ENCODE peak calls at places on chromosomes 7 and 10, in nine cellular contexts. One of them, this sample, is unnamed.
A peak's percentile ranks its signal among the peaks of the same experiment; 100 is the strongest.

GRCh38 chr10:96695366-96695765 is 24.9 kb downstream of the PIK3AP1 start:
- DNase-seq in ACHN: no peak
- DNase-seq in occipital lobe: no peak
- DNase-seq in HTR-8/SVneo: no peak
- DNase-seq in Kasumi-1: peak; percentile 59
- DNase-seq in NCI-H1105: no peak
- DNase-seq in activated T-cell treated with anti-CD3 and anti-CD28 coated beads for 48 hours: no peak
- DNase-seq in stomach: no peak
- DNase-seq in NCI-H345: no peak
- DNase-seq in this sample: no peak

GRCh38 chr7:105261689-105262088 is 127.0 kb downstream of the SRPK2 start:
- DNase-seq in ACHN: no peak
- DNase-seq in occipital lobe: no peak
- DNase-seq in HTR-8/SVneo: peak; percentile 28
- DNase-seq in Kasumi-1: peak; percentile 73
- DNase-seq in NCI-H1105: no peak
- DNase-seq in activated T-cell treated with anti-CD3 and anti-CD28 coated beads for 48 hours: no peak
- DNase-seq in stomach: no peak
- DNase-seq in NCI-H345: no peak
- DNase-seq in this sample: no peak

GRCh38 chr7:36719233-36719632 is 5.1 kb downstream of the AOAH start:
- DNase-seq in ACHN: no peak
- DNase-seq in occipital lobe: no peak
- DNase-seq in HTR-8/SVneo: no peak
- DNase-seq in Kasumi-1: no peak
- DNase-seq in NCI-H1105: peak; percentile 11
- DNase-seq in activated T-cell treated with anti-CD3 and anti-CD28 coated beads for 48 hours: no peak
- DNase-seq in stomach: no peak
- DNase-seq in NCI-H345: no peak
- DNase-seq in this sample: no peak

GRCh38 chr10:14678637-14679036 is 96.1 kb downstream of the FAM107B start:
- DNase-seq in ACHN: no peak
- DNase-seq in occipital lobe: no peak
- DNase-seq in HTR-8/SVneo: no peak
- DNase-seq in Kasumi-1: no peak
- DNase-seq in NCI-H1105: no peak
- DNase-seq in activated T-cell treated with anti-CD3 and anti-CD28 coated beads for 48 hours: no peak
- DNase-seq in stomach: no peak
- DNase-seq in NCI-H345: no peak
- DNase-seq in this sample: no peak

GRCh38 chr7:157668221-157668883 is 331.5 kb downstream of the DNAJB6 start:
- DNase-seq in ACHN: no peak
- DNase-seq in occipital lobe: no peak
- DNase-seq in HTR-8/SVneo: no peak
- DNase-seq in Kasumi-1: peak; percentile 81
- DNase-seq in NCI-H1105: no peak
- DNase-seq in activated T-cell treated with anti-CD3 and anti-CD28 coated beads for 48 hours: no peak
- DNase-seq in stomach: no peak
- DNase-seq in NCI-H345: no peak
- DNase-seq in this sample: no peak

GRCh38 chr7:91286432-91286831 is 22.2 kb downstream of the FZD1 start:
- DNase-seq in ACHN: no peak
- DNase-seq in occipital lobe: no peak
- DNase-seq in HTR-8/SVneo: no peak
- DNase-seq in Kasumi-1: no peak
- DNase-seq in NCI-H1105: peak; percentile 90
- DNase-seq in activated T-cell treated with anti-CD3 and anti-CD28 coated beads for 48 hours: no peak
- DNase-seq in stomach: no peak
- DNase-seq in NCI-H345: peak; percentile 88
- DNase-seq in this sample: peak; percentile 30

GRCh38 chr7:134175724-134176350 is 48.7 kb downstream of the LRGUK start:
- DNase-seq in ACHN: no peak
- DNase-seq in occipital lobe: no peak
- DNase-seq in HTR-8/SVneo: no peak
- DNase-seq in Kasumi-1: no peak
- DNase-seq in NCI-H1105: no peak
- DNase-seq in activated T-cell treated with anti-CD3 and anti-CD28 coated beads for 48 hours: no peak
- DNase-seq in stomach: no peak
- DNase-seq in NCI-H345: no peak
- DNase-seq in this sample: no peak

GRCh38 chr7:93736970-93737369 is 153.6 kb downstream of the TFPI2 start:
- DNase-seq in ACHN: no peak
- DNase-seq in occipital lobe: no peak
- DNase-seq in HTR-8/SVneo: no peak
- DNase-seq in Kasumi-1: no peak
- DNase-seq in NCI-H1105: peak; percentile 42
- DNase-seq in activated T-cell treated with anti-CD3 and anti-CD28 coated beads for 48 hours: no peak
- DNase-seq in stomach: no peak
- DNase-seq in NCI-H345: no peak
- DNase-seq in this sample: no peak

GRCh38 chr10:109894516-109894915 is 28.8 kb downstream of the XPNPEP1 start:
- DNase-seq in ACHN: no peak
- DNase-seq in occipital lobe: peak; percentile 29
- DNase-seq in HTR-8/SVneo: no peak
- DNase-seq in Kasumi-1: no peak
- DNase-seq in NCI-H1105: peak; percentile 13
- DNase-seq in activated T-cell treated with anti-CD3 and anti-CD28 coated beads for 48 hours: no peak
- DNase-seq in stomach: peak; percentile 61
- DNase-seq in NCI-H345: no peak
- DNase-seq in this sample: no peak

GRCh38 chr7:124462249-124462648 is 303.3 kb downstream of the GPR37 start:
- DNase-seq in ACHN: no peak
- DNase-seq in occipital lobe: no peak
- DNase-seq in HTR-8/SVneo: no peak
- DNase-seq in Kasumi-1: no peak
- DNase-seq in NCI-H1105: no peak
- DNase-seq in activated T-cell treated with anti-CD3 and anti-CD28 coated beads for 48 hours: no peak
- DNase-seq in stomach: no peak
- DNase-seq in NCI-H345: no peak
- DNase-seq in this sample: no peak

GRCh38 chr7:19118896-19119301 is 1.5 kb upstream of the TWIST1 start:
- DNase-seq in ACHN: no peak
- DNase-seq in occipital lobe: no peak
- DNase-seq in HTR-8/SVneo: no peak
- DNase-seq in Kasumi-1: no peak
- DNase-seq in NCI-H1105: no peak
- DNase-seq in activated T-cell treated with anti-CD3 and anti-CD28 coated beads for 48 hours: no peak
- DNase-seq in stomach: no peak
- DNase-seq in NCI-H345: no peak
- DNase-seq in this sample: peak; percentile 54

GRCh38 chr10:26292058-26292457 is 75.5 kb downstream of the GAD2 start:
- DNase-seq in ACHN: no peak
- DNase-seq in occipital lobe: no peak
- DNase-seq in HTR-8/SVneo: no peak
- DNase-seq in Kasumi-1: no peak
- DNase-seq in NCI-H1105: peak; percentile 46
- DNase-seq in activated T-cell treated with anti-CD3 and anti-CD28 coated beads for 48 hours: no peak
- DNase-seq in stomach: no peak
- DNase-seq in NCI-H345: no peak
- DNase-seq in this sample: peak; percentile 8

GRCh38 chr10:97849101-97849490 is 547 bp upstream of the GOLGA7B start:
- DNase-seq in ACHN: peak; percentile 24
- DNase-seq in occipital lobe: no peak
- DNase-seq in HTR-8/SVneo: no peak
- DNase-seq in Kasumi-1: peak; percentile 18
- DNase-seq in NCI-H1105: peak; percentile 68
- DNase-seq in activated T-cell treated with anti-CD3 and anti-CD28 coated beads for 48 hours: no peak
- DNase-seq in stomach: no peak
- DNase-seq in NCI-H345: peak; percentile 70
- DNase-seq in this sample: no peak

GRCh38 chr7:149819141-149819960 is 18.8 kb upstream of the ZNF862 start:
- DNase-seq in ACHN: no peak
- DNase-seq in occipital lobe: no peak
- DNase-seq in HTR-8/SVneo: no peak
- DNase-seq in Kasumi-1: no peak
- DNase-seq in NCI-H1105: no peak
- DNase-seq in activated T-cell treated with anti-CD3 and anti-CD28 coated beads for 48 hours: no peak
- DNase-seq in stomach: no peak
- DNase-seq in NCI-H345: no peak
- DNase-seq in this sample: no peak

GRCh38 chr7:95141755-95142154 is 182.6 kb downstream of the PON1 start:
- DNase-seq in ACHN: no peak
- DNase-seq in occipital lobe: no peak
- DNase-seq in HTR-8/SVneo: no peak
- DNase-seq in Kasumi-1: no peak
- DNase-seq in NCI-H1105: no peak
- DNase-seq in activated T-cell treated with anti-CD3 and anti-CD28 coated beads for 48 hours: no peak
- DNase-seq in stomach: no peak
- DNase-seq in NCI-H345: no peak
- DNase-seq in this sample: no peak

GRCh38 chr7:148014473-148014872 is 576.1 kb upstream of the C7orf33 start:
- DNase-seq in ACHN: no peak
- DNase-seq in occipital lobe: no peak
- DNase-seq in HTR-8/SVneo: no peak
- DNase-seq in Kasumi-1: no peak
- DNase-seq in NCI-H1105: peak; percentile 74
- DNase-seq in activated T-cell treated with anti-CD3 and anti-CD28 coated beads for 48 hours: no peak
- DNase-seq in stomach: no peak
- DNase-seq in NCI-H345: peak; percentile 53
- DNase-seq in this sample: no peak

This sample was measured in nephron progenitor cell.